ENCODE peak calls at places on chromosomes 11 and 22, in eight cellular contexts. S is activated CD8-positive, alpha-beta memory T cell treated with anti-CD3 and anti-CD28 coated beads for 4 hours; Y is fibroblast of mammary gland; R is HS-27A; M is kidney; X is GM12891; D is brain microvascular endothelial cell; E is activated CD4-positive, alpha-beta T cell treated with anti-CD3 and anti-CD28 coated beads for 48 hours. N is an unnamed sample.

GRCh38 chr11:61579398-61580291 is 1.2 kb downstream of the SYT7 start:
- DNase-seq in S (no peak), Y (no peak), R (no peak), M (no peak), X (no peak), D (no peak), E (no peak), N (peak; percentile 45)

GRCh38 chr11:112613051-112613972 is 347.9 kb upstream of the NCAM1 start:
- DNase-seq in S (no peak), Y (peak; percentile 33), R (peak; percentile 47), M (no peak), X (no peak), D (peak; percentile 51), E (no peak), N (no peak)

GRCh38 chr11:115333106-115333505 is 171.1 kb downstream of the CADM1 start:
- DNase-seq in S (no peak), Y (no peak), R (no peak), M (no peak), X (no peak), D (no peak), E (no peak), N (no peak)

GRCh38 chr11:86486261-86487030 is 111.8 kb downstream of the CCDC81 start:
- DNase-seq in S (peak; percentile 17), Y (no peak), R (no peak), M (no peak), X (no peak), D (no peak), E (no peak), N (no peak)

GRCh38 chr22:26770624-26771023 is 113.2 kb downstream of the MIAT start:
- DNase-seq in S (no peak), Y (peak; percentile 44), R (no peak), M (no peak), X (no peak), D (peak; percentile 36), E (no peak), N (no peak)

GRCh38 chr22:36467946-36468345 is 13.5 kb downstream of the TXN2 start:
- DNase-seq in S (no peak), Y (peak; percentile 94), R (peak; percentile 86), M (no peak), X (no peak), D (peak; percentile 94), E (peak; percentile 39), N (no peak)

GRCh38 chr11:125270106-125270505 is 105.6 kb downstream of the PKNOX2 start:
- DNase-seq in S (no peak), Y (no peak), R (no peak), M (no peak), X (no peak), D (no peak), E (no peak), N (no peak)

GRCh38 chr11:95559899-95560298 is 229.7 kb downstream of the FAM76B start:
- DNase-seq in S (no peak), Y (no peak), R (no peak), M (no peak), X (no peak), D (no peak), E (no peak), N (no peak)

GRCh38 chr22:18031670-18032454 is 7.5 kb upstream of the MICAL3 start:
- DNase-seq in S (no peak), Y (peak; percentile 96), R (peak; percentile 96), M (peak; percentile 88), X (no peak), D (peak; percentile 85), E (no peak), N (no peak)

GRCh38 chr22:30453731-30454510 is 17.9 kb downstream of the SEC14L3 start:
- DNase-seq in S (no peak), Y (no peak), R (no peak), M (no peak), X (no peak), D (no peak), E (peak; percentile 51), N (peak; percentile 35)

GRCh38 chr11:3359092-3359824 is 19.7 kb downstream of the ZNF195 start:
- DNase-seq in S (no peak), Y (peak; percentile 28), R (no peak), M (no peak), X (no peak), D (no peak), E (no peak), N (no peak)

GRCh38 chr11:47182380-47182779 is 3.9 kb downstream of the PACSIN3 start:
- DNase-seq in S (no peak), Y (no peak), R (no peak), M (no peak), X (no peak), D (no peak), E (no peak), N (no peak)

GRCh38 chr11:130601141-130601540 is 152.7 kb downstream of the ADAMTS15 start:
- DNase-seq in S (no peak), Y (peak; percentile 87), R (no peak), M (peak; percentile 82), X (no peak), D (peak; percentile 84), E (no peak), N (no peak)

GRCh38 chr11:120031612-120032600 is 106.0 kb downstream of the TRIM29 start:
- DNase-seq in S (no peak), Y (no peak), R (no peak), M (no peak), X (no peak), D (no peak), E (no peak), N (peak; percentile 64)